ENCODE peak calls at places on chromosome 14, in six cellular contexts. O is stomach, J is prostate gland, Q is H1, L is transverse colon, P is upper lobe of left lung. Y is an unnamed sample.

GRCh38 chr14:24238527-24239037 is 3.8 kb downstream of the TINF2 start:
- DNase-seq in L (no peak), J (no peak), O (no peak), Q (no peak), P (no peak), Y (no peak)

GRCh38 chr14:99395904-99396530 is 84.6 kb downstream of the SETD3 start:
- DNase-seq in P (no peak), Q (peak), J (no peak), L (no peak), O (peak), Y (no peak)

GRCh38 chr14:47539065-47539464 is 136.3 kb downstream of the MDGA2 start:
- DNase-seq in J (no peak), O (no peak), L (no peak), Q (peak), P (no peak), Y (no peak)

GRCh38 chr14:50599700-50600444 is 39.9 kb downstream of the ATL1 start:
- DNase-seq in P (no peak), O (no peak), J (no peak), L (no peak), Q (no peak), Y (no peak)

GRCh38 chr14:77848031-77848430 is 48.1 kb downstream of the ADCK1 start:
- DNase-seq in Q (no peak), O (no peak), P (no peak), L (no peak), J (no peak), Y (no peak)

GRCh38 chr14:97077253-97077653 is 280.1 kb downstream of the VRK1 start:
- DNase-seq in O (peak), P (no peak), L (peak), Q (no peak), J (no peak), Y (no peak)

GRCh38 chr14:24095196-24096068 is 1.3 kb downstream of the PCK2 start:
- DNase-seq in J (no peak), L (peak), P (no peak), Q (peak), O (no peak), Y (no peak)

GRCh38 chr14:55127491-55127951 is 1.5 kb upstream of the LGALS3 start:
- DNase-seq in O (no peak), P (no peak), Q (no peak), J (peak), L (peak), Y (no peak)

GRCh38 chr14:55752580-55753365 is 172.8 kb downstream of the KTN1 start:
- DNase-seq in Q (no peak), L (peak), P (no peak), J (peak), O (peak), Y (no peak)

GRCh38 chr14:82724296-82724695 is 1190.6 kb upstream of the SEL1L start:
- DNase-seq in J (no peak), Q (no peak), L (no peak), O (no peak), P (no peak), Y (no peak)

GRCh38 chr14:80798878-80799277 is 142.7 kb downstream of the CEP128 start:
- DNase-seq in Q (no peak), O (no peak), L (no peak), P (no peak), J (no peak), Y (no peak)

GRCh38 chr14:31761325-31761724 is 200.1 kb downstream of the NUBPL start:
- DNase-seq in J (no peak), P (no peak), O (no peak), Q (no peak), L (no peak), Y (no peak)

GRCh38 chr14:44962573-44963528 is 861 bp downstream of the TOGARAM1 start:
- DNase-seq in Q (no peak), L (peak), O (peak), P (peak), J (peak), Y (peak)

GRCh38 chr14:93430889-93431670 is at the start of gene UNC79:
- DNase-seq in J (no peak), Q (peak), O (no peak), P (peak), L (no peak), Y (no peak)

GRCh38 chr14:95489163-95489887 is 27.1 kb downstream of the SYNE3 start:
- DNase-seq in Q (no peak), J (no peak), O (no peak), P (no peak), L (no peak), Y (no peak)

GRCh38 chr14:53355581-53356112 is 202.5 kb upstream of the DDHD1 start:
- DNase-seq in P (peak), Q (peak), O (no peak), L (no peak), J (no peak), Y (no peak)

GRCh38 chr14:54189358-54190354 is 207.2 kb upstream of the CDKN3 start:
- DNase-seq in Q (no peak), J (no peak), L (no peak), P (no peak), O (no peak), Y (no peak)

GRCh38 chr14:93994919-93995682 is 2.0 kb upstream of the CCDC197 start:
- DNase-seq in J (no peak), Q (no peak), O (peak), L (peak), P (no peak), Y (no peak)

GRCh38 chr14:51836417-51836816 is 24.0 kb upstream of the GNG2 start:
- DNase-seq in P (no peak), Q (no peak), O (no peak), J (no peak), L (no peak), Y (no peak)

GRCh38 chr14:87869619-87870583 is 123.1 kb downstream of the GALC start:
- DNase-seq in P (no peak), Q (no peak), L (no peak), J (no peak), O (no peak), Y (no peak)

GRCh38 chr14:68668028-68668427 is 124.8 kb downstream of the ZFP36L1 start:
- DNase-seq in J (no peak), O (no peak), Q (no peak), L (no peak), P (no peak), Y (no peak)

GRCh38 chr14:104352493-104353220 is 214.3 kb downstream of the KIF26A start:
- DNase-seq in Q (no peak), P (no peak), O (peak), L (no peak), J (no peak), Y (no peak)

GRCh38 chr14:58455593-58456265 is 28.2 kb downstream of the KIAA0586 start:
- DNase-seq in P (no peak), L (no peak), O (no peak), J (no peak), Q (no peak), Y (no peak)

GRCh38 chr14:102666635-102667034 is 74.2 kb downstream of the RCOR1 start:
- DNase-seq in P (no peak), O (no peak), Q (no peak), J (no peak), L (no peak), Y (no peak)

GRCh38 chr14:66231823-66232222 is 254.3 kb upstream of the CCDC196 start:
- DNase-seq in P (no peak), Q (no peak), O (no peak), L (no peak), J (no peak), Y (peak)

GRCh38 chr14:23154876-23155587 is 28.4 kb downstream of the SLC7A8 start:
- DNase-seq in Q (peak), P (no peak), J (peak), L (peak), O (peak), Y (no peak)

GRCh38 chr14:55832122-55832911 is 252.3 kb downstream of the KTN1 start:
- DNase-seq in J (no peak), O (peak), Q (no peak), P (no peak), L (peak), Y (no peak)

GRCh38 chr14:60323199-60323891 is 74.3 kb downstream of the PPM1A start:
- DNase-seq in P (peak), L (no peak), Q (no peak), J (no peak), O (no peak), Y (no peak)

GRCh38 chr14:66476964-66477363 is 9.2 kb upstream of the CCDC196 start:
- DNase-seq in Q (no peak), P (no peak), J (no peak), O (no peak), L (no peak), Y (no peak)

GRCh38 chr14:85471744-85472143 is 58.2 kb upstream of the FLRT2 start:
- DNase-seq in P (no peak), O (no peak), L (no peak), Q (no peak), J (no peak), Y (no peak)

GRCh38 chr14:63770187-63770807 is 42.4 kb upstream of the SGPP1 start:
- DNase-seq in J (peak), Q (no peak), P (no peak), O (peak), L (peak), Y (no peak)

GRCh38 chr14:84247693-84248092 is 1282.3 kb upstream of the FLRT2 start:
- DNase-seq in P (no peak), Q (no peak), L (no peak), J (no peak), O (no peak), Y (no peak)

GRCh38 chr14:50260511-50260910 is 29.1 kb upstream of the SOS2 start:
- DNase-seq in Q (no peak), P (no peak), O (no peak), L (no peak), J (no peak), Y (no peak)

GRCh38 chr14:28101992-28102391 is 664.6 kb upstream of the FOXG1 start:
- DNase-seq in Q (no peak), O (no peak), P (no peak), J (no peak), L (no peak), Y (no peak)

GRCh38 chr14:32109676-32110075 is 32.6 kb downstream of the ARHGAP5 start:
- DNase-seq in P (no peak), L (no peak), Q (no peak), J (no peak), O (no peak), Y (no peak)

GRCh38 chr14:69316449-69317391 is 56.8 kb downstream of the GALNT16 start:
- DNase-seq in P (no peak), J (no peak), Q (peak), O (no peak), L (peak), Y (peak)

DNA sequence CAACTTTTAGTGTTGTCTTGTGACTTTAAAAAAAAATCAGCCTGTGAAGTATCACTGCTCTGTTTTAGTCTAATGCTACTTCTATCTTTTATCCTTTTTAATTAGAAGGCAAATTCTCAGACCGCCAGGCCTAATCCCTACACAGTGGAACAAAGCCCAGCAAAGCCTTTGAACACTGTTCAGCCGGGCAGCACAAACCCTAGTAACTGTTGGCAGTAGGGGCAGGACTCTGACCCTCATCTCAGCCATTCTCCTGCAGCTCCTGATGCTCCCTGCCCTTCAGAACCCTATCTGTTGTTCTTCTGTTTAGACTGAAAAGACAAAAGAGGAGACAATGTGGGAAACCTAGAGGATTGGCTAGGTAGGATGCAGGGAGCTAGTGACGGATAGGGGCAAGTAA is 78.0 kb upstream of the OTX2 start:
- DNase-seq in Q (no peak), L (no peak), J (no peak), P (no peak), O (no peak), Y (no peak)
- TF ChIP-seq POLR2A in Q (no peak), L (no peak), J (no peak), P (no peak), O (no peak), Y (no peak)

GRCh38 chr14:75277796-75278421 is 719 bp upstream of the FOS start:
- DNase-seq in L (no peak), Q (no peak), O (no peak), P (no peak), J (no peak), Y (no peak)
- H3K27ac ChIP-seq in L (peak), Q (peak), O (peak), P (peak), J (peak), Y (peak)

GRCh38 chr14:89351364-89351957 is 65.6 kb downstream of the FOXN3 start:
- DNase-seq in L (peak), P (peak), Q (peak), J (peak), O (peak), Y (no peak)

GRCh38 chr14:89348726-89349125 is 68.3 kb downstream of the FOXN3 start:
- DNase-seq in J (no peak), L (no peak), O (no peak), Q (no peak), P (no peak), Y (no peak)

GRCh38 chr14:89351958-89352404 is 65.1 kb downstream of the FOXN3 start:
- DNase-seq in L (no peak), Q (peak), J (no peak), O (no peak), P (no peak), Y (no peak)

GRCh38 chr14:89347885-89348284 is 69.1 kb downstream of the FOXN3 start:
- DNase-seq in P (no peak), L (no peak), O (no peak), Q (no peak), J (no peak), Y (no peak)

GRCh38 chr14:89349196-89350008 is 67.6 kb downstream of the FOXN3 start:
- DNase-seq in Q (no peak), L (peak), O (peak), P (no peak), J (no peak), Y (no peak)
- TF ChIP-seq POLR2AphosphoS5 in Q (no peak), L (no peak), O (no peak), P (no peak), J (no peak), Y (no peak)

GRCh38 chr14:90759370-90760054 is 56.7 kb downstream of the TTC7B start:
- DNase-seq in J (no peak), P (no peak), Q (peak), L (no peak), O (peak), Y (no peak)
- TF ChIP-seq POLR2A in J (no peak), P (no peak), Q (no peak), L (no peak), O (no peak), Y (no peak)

GRCh38 chr14:21807975-21808374 is 134.4 kb upstream of the OR4E1 start:
- DNase-seq in O (no peak), J (no peak), P (peak), L (no peak), Q (no peak), Y (no peak)
- H3K27ac ChIP-seq in O (no peak), J (no peak), P (no peak), L (no peak), Q (no peak), Y (no peak)

GRCh38 chr14:61525293-61526011 is 169.9 kb upstream of the HIF1A start:
- DNase-seq in J (peak), L (peak), O (peak), P (peak), Q (no peak), Y (no peak)
- TF ChIP-seq POLR2AphosphoS5 in J (peak), L (no peak), O (peak), P (peak), Q (no peak), Y (peak)

Y was measured in vagina.